ENCODE peak calls at places on chromosome 9, in nine cellular contexts. Z is psoas muscle, E is AG09309, K is OCI-LY7, M is PC-9, B is Panc1, J is fibroblast of villous mesenchyme, Q is astrocyte of the spinal cord, G is GM06990. N is an unnamed sample.

GRCh38 chr9:36191290-36191645 is 547 bp downstream of the CLTA start:
- DNase-seq in K (peak), B (no peak), J (peak), Z (peak), G (no peak), Q (no peak), E (no peak), M (no peak), N (no peak)

GRCh38 chr9:134293031-134293521 is 33.2 kb upstream of the RXRA start:
- DNase-seq in K (no peak), Z (peak), E (no peak), J (no peak), G (no peak), B (no peak), M (no peak), Q (no peak), N (no peak)

GRCh38 chr9:114989600-114990410 is 59.4 kb upstream of the TNFSF8 start:
- DNase-seq in Z (no peak), M (no peak), K (no peak), J (no peak), G (peak), Q (no peak), B (no peak), E (no peak), N (no peak)

GRCh38 chr9:31445357-31445756 is 939.1 kb upstream of the ACO1 start:
- DNase-seq in M (no peak), J (no peak), G (no peak), Q (no peak), E (no peak), Z (no peak), K (no peak), B (no peak), N (no peak)

GRCh38 chr9:83649080-83649479 is 26.1 kb downstream of the IDNK start:
- DNase-seq in Z (peak), Q (peak), B (peak), M (peak), G (peak), E (no peak), J (peak), K (peak), N (peak)

GRCh38 chr9:14710804-14711203 is 11.7 kb downstream of the CER1 start:
- DNase-seq in M (no peak), Z (no peak), K (no peak), E (no peak), Q (peak), G (no peak), B (no peak), J (peak), N (no peak)

GRCh38 chr9:30771278-30771677 is 1613.2 kb upstream of the ACO1 start:
- DNase-seq in E (no peak), G (no peak), Z (no peak), J (no peak), K (no peak), B (no peak), Q (no peak), M (no peak), N (no peak)

GRCh38 chr9:761155-761792 is 80.2 kb upstream of the DMRT1 start:
- DNase-seq in E (no peak), Q (no peak), G (no peak), K (no peak), J (no peak), B (no peak), M (no peak), Z (no peak), N (no peak)

DNA sequence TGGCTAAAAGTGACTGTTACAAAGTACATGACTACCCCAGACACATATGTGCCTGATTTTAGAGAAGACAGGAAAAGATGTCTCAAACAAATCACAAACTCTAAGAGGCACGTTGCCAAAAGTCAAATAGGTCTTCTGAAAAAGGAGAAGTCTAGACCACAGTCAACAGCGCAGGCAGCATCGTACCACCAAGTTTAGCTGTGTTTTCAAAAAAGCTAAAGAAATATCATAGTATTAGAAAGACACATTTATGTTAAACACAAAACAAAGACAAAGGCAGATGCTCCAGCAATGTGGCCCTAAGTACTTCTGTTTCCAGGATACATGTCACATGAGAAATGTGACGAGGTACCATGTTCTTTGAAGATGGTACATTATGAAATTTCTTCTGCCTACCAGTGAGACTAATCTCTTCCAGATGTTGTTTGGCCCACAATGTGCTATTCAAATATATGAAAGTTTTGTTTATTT is 43.5 kb downstream of the LPAR1 start:
- DNase-seq in Z (no peak), J (peak), K (no peak), M (no peak), B (no peak), Q (peak), G (peak), E (no peak), N (no peak)
- H3K4me3 ChIP-seq in Z (no peak), J (no peak), K (no peak), M (no peak), B (no peak), Q (no peak), G (no peak), E (no peak), N (no peak)

GRCh38 chr9:105360344-105360743 is 87.5 kb upstream of the FSD1L start:
- DNase-seq in Z (no peak), E (no peak), K (peak), Q (no peak), J (no peak), M (no peak), G (no peak), B (no peak), N (no peak)
- TF ChIP-seq CTCF in Z (no peak), E (no peak), K (peak), Q (no peak), J (peak), M (no peak), G (peak), B (peak), N (peak)

GRCh38 chr9:72278959-72279358 is 86.0 kb downstream of the ZFAND5 start:
- DNase-seq in E (no peak), G (no peak), B (no peak), Q (no peak), Z (no peak), K (no peak), J (no peak), M (no peak), N (no peak)
- H3K4me3 ChIP-seq in E (no peak), G (no peak), B (no peak), Q (no peak), Z (no peak), K (no peak), J (no peak), M (no peak), N (no peak)

GRCh38 chr9:100700689-100701318 is 122.9 kb downstream of the CAVIN4 start:
- DNase-seq in E (no peak), J (peak), M (no peak), B (no peak), Z (no peak), G (no peak), Q (no peak), K (peak), N (peak)
- TF ChIP-seq CTCF in E (peak), J (peak), M (peak), B (peak), Z (peak), G (peak), Q (peak), K (peak), N (peak)

GRCh38 chr9:129491486-129491855 is 129.4 kb downstream of the C9orf50 start:
- DNase-seq in J (peak), K (no peak), G (no peak), Q (no peak), B (no peak), Z (peak), E (no peak), M (no peak), N (no peak)

GRCh38 chr9:129493714-129494047 is 127.2 kb downstream of the C9orf50 start:
- DNase-seq in Z (no peak), M (no peak), B (no peak), G (no peak), K (no peak), E (no peak), Q (no peak), J (no peak), N (no peak)

GRCh38 chr9:129493002-129493713 is 127.7 kb downstream of the C9orf50 start:
- DNase-seq in G (no peak), Z (peak), B (no peak), Q (no peak), E (no peak), K (no peak), M (no peak), J (no peak), N (no peak)

GRCh38 chr9:129489838-129490582 is 130.9 kb downstream of the C9orf50 start:
- DNase-seq in Q (peak), Z (no peak), E (no peak), B (no peak), K (no peak), G (no peak), J (peak), M (no peak), N (no peak)

DNA sequence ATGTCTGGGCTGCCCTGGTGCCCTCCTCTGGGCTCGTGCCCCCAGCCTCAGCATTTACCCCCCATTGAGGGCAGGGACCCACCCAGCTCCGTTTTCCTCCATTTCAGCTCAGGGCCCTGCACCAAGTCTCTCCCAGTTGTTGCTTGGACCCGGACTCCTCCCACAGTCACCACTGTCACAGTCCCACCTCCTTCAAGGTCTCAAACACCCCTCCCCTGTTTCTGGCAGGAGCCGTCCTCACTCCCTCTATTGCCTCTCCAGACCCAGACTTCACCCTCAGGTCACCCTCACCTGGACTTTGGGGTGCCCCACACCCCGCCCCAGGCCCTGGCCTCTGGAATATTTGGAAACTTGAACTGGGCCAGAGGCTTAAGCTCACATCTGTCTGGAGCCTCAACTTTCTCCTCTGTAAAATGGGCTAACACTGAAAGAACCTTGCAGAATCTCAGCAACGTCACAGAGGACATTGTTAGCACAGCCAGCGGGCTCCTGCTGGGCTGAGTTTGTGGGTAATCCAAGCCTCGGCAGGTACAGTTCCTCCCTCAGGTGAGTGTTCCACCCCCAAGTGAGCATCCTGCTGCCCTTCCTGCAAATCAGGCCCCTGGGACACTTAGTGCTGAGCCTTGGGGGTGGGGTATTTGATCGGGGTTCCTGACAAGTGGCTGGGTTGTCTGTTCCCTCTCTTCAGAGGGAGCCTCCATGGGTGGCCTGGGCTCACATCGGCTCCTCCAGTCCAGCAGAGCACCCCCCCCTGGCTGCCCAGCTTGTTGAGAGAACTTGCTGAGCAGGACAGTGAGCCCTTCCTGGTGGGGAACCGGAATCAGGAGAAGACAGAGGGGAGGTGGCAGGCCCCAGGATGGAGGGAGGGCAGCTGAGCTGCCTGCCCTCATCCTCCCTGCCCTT is 130.1 kb downstream of the C9orf50 start:
- DNase-seq in M (no peak), Z (no peak), G (no peak), Q (no peak), E (no peak), K (no peak), J (no peak), B (no peak), N (no peak)
- H3K4me3 ChIP-seq in M (peak), Z (peak), G (no peak), Q (no peak), E (peak), K (no peak), J (peak), B (peak), N (peak)

GRCh38 chr9:17005085-17005484 is 129.8 kb upstream of the CNTLN start:
- DNase-seq in K (no peak), Z (peak), J (peak), Q (peak), G (no peak), E (no peak), M (peak), B (no peak), N (no peak)
- TF ChIP-seq CTCF in K (no peak), Z (no peak), J (no peak), Q (no peak), G (no peak), E (peak), M (no peak), B (no peak), N (no peak)

N was measured in LNCaP clone FGC.